ENCODE peak calls at places on chromosomes 13 and 19, in ten cellular contexts. S is PC-3; D is aorta; T is A549; L is fibroblast of lung; Q is OCI-LY7; Z is colonic mucosa; J is effector memory CD4-positive, alpha-beta T cell; I is HCT116; X is cardiac muscle cell. O is an unnamed sample. For H3K9me3, the result is how much of the 10 kb centered on the place peaks cover.

GRCh38 chr13:74131206-74131605 is 3.0 kb downstream of the KLF12 start:
- DNase-seq in J (no peak), S (no peak), X (no peak), T (no peak), Z (no peak), D (no peak), L (no peak), I (no peak), Q (peak), O (no peak)

GRCh38 chr19:22919946-22920345 is 83.0 kb downstream of the ZNF728 start:
- DNase-seq in I (no peak), T (no peak), S (no peak), Z (no peak), X (no peak), J (no peak), Q (no peak), D (no peak), L (no peak), O (no peak)

GRCh38 chr19:47492571-47493377 is 8.8 kb upstream of the KPTN start:
- DNase-seq in L (no peak), S (no peak), X (no peak), Q (no peak), J (no peak), Z (no peak), D (no peak), T (no peak), I (no peak), O (no peak)

GRCh38 chr19:50434525-50434924 is 1.8 kb downstream of the MYBPC2 start:
- DNase-seq in J (no peak), T (no peak), Q (peak), S (no peak), X (no peak), I (no peak), Z (no peak), L (no peak), D (no peak), O (no peak)

GRCh38 chr13:23570099-23570926 is at the start of gene TNFRSF19:
- DNase-seq in I (no peak), J (no peak), L (peak), T (no peak), S (peak), X (peak), Q (no peak), D (no peak), Z (no peak), O (no peak)

GRCh38 chr13:77507931-77508776 is 27.4 kb upstream of the SCEL start:
- DNase-seq in T (peak), J (no peak), D (no peak), X (no peak), L (peak), S (peak), Q (no peak), Z (no peak), I (peak), O (no peak)

GRCh38 chr13:92187378-92187989 is 789.1 kb downstream of the GPC5 start:
- DNase-seq in J (no peak), L (peak), X (peak), Q (peak), T (peak), I (no peak), D (no peak), Z (peak), S (peak), O (peak)

GRCh38 chr19:1749373-1750342 is 3.6 kb upstream of the ONECUT3 start:
- DNase-seq in D (no peak), Q (no peak), Z (no peak), J (no peak), S (no peak), T (no peak), L (no peak), I (no peak), X (no peak), O (no peak)

GRCh38 chr13:31891472-31891871 is 140.1 kb upstream of the FRY start:
- DNase-seq in I (no peak), J (no peak), T (no peak), L (no peak), Q (no peak), Z (no peak), X (peak), S (no peak), D (no peak), O (no peak)

GRCh38 chr19:37413243-37414084 is 42.6 kb downstream of the ZNF527 start:
- DNase-seq in X (no peak), Q (no peak), I (no peak), Z (no peak), T (peak), S (no peak), L (peak), J (no peak), D (no peak), O (no peak)

GRCh38 chr13:74039667-74040066 is 94.5 kb downstream of the KLF12 start:
- DNase-seq in L (no peak), Q (no peak), Z (no peak), J (no peak), D (no peak), T (no peak), S (no peak), I (no peak), X (no peak), O (no peak)

GRCh38 chr19:34154401-34154800 is 17.9 kb upstream of the LSM14A start:
- DNase-seq in X (no peak), Q (no peak), Z (no peak), L (no peak), I (no peak), J (no peak), D (no peak), S (no peak), T (no peak), O (no peak)

GRCh38 chr13:113742000-113742441 is 17.0 kb upstream of the TMEM255B start:
- DNase-seq in D (peak), S (peak), I (peak), J (no peak), Z (peak), X (peak), T (peak), L (peak), Q (no peak), O (no peak)

GRCh38 chr13:72304121-72304745 is 423.2 kb downstream of the MZT1 start:
- DNase-seq in I (no peak), D (no peak), Q (no peak), J (no peak), S (no peak), T (no peak), Z (no peak), X (no peak), L (peak), O (no peak)

GRCh38 chr19:48634424-48635262 is 2.5 kb downstream of the DBP start:
- DNase-seq in D (peak), J (peak), L (peak), T (peak), X (peak), I (peak), Q (peak), S (peak), Z (peak), O (peak)

GRCh38 chr13:20270163-20270865 is 38.2 kb upstream of the GJB6 start:
- DNase-seq in I (no peak), Z (no peak), S (no peak), Q (no peak), J (no peak), D (no peak), X (peak), T (no peak), L (peak), O (no peak)

GRCh38 chr19:16094360-16095070 is 17.2 kb upstream of the RAB8A start:
- DNase-seq in D (no peak), Q (no peak), L (peak), Z (no peak), I (no peak), S (no peak), T (no peak), X (no peak), J (no peak), O (no peak)
- H3K27ac ChIP-seq in D (no peak), Q (no peak), L (peak), Z (no peak), I (no peak), S (peak), T (peak), X (peak), J (no peak), O (no peak)

GRCh38 chr19:41531438-41532311 is 44.3 kb upstream of the CEACAM21 start:
- DNase-seq in Z (peak), D (peak), Q (peak), L (peak), X (no peak), I (no peak), S (no peak), J (peak), T (peak), O (no peak)
- H3K9me3 ChIP-seq in Z (under half), D (under half), Q (under half), L (under half), X (under half), I (under half), S (under half), J (under half), T (under half), O (under half)

GRCh38 chr13:86591862-86592261 is 792.6 kb upstream of the SLITRK6 start:
- DNase-seq in X (no peak), T (no peak), Z (no peak), S (peak), J (no peak), Q (no peak), I (no peak), L (peak), D (no peak), O (no peak)
- H3K27ac ChIP-seq in X (no peak), T (no peak), Z (no peak), S (no peak), J (no peak), Q (no peak), I (no peak), L (no peak), D (no peak), O (no peak)

GRCh38 chr13:96804186-96804585 is 190.1 kb downstream of the OXGR1 start:
- DNase-seq in L (no peak), T (no peak), Q (no peak), I (no peak), D (no peak), J (no peak), Z (no peak), X (no peak), S (no peak), O (no peak)
- H3K9me3 ChIP-seq in L (under half), T (under half), Q (under half), I (under half), D (under half), J (under half), Z (under half), X (under half), S (under half), O (under half)

GRCh38 chr19:16741084-16741483 is 21.4 kb downstream of the NWD1 start:
- DNase-seq in D (no peak), I (no peak), Z (no peak), L (no peak), J (no peak), Q (no peak), X (no peak), T (no peak), S (no peak), O (no peak)

GRCh38 chr19:16739546-16739945 is 19.9 kb downstream of the NWD1 start:
- DNase-seq in D (no peak), I (no peak), S (no peak), Z (no peak), L (no peak), T (no peak), Q (no peak), X (peak), J (no peak), O (no peak)

GRCh38 chr19:16737909-16738308 is 18.3 kb downstream of the NWD1 start:
- DNase-seq in J (no peak), Z (peak), S (no peak), L (no peak), T (no peak), X (no peak), D (no peak), I (no peak), Q (no peak), O (no peak)

GRCh38 chr19:16736709-16737108 is 17.1 kb downstream of the NWD1 start:
- DNase-seq in S (peak), I (peak), Z (no peak), X (no peak), L (peak), D (no peak), Q (peak), J (no peak), T (peak), O (no peak)
- H3K27ac ChIP-seq in S (no peak), I (no peak), Z (no peak), X (no peak), L (no peak), D (no peak), Q (no peak), J (no peak), T (no peak), O (no peak)

O was measured in iPS DF 6.9.